ENCODE peak calls at places on chromosomes 5 and 9, in eight cellular contexts. I is effector memory CD4-positive, alpha-beta T cell; F is SJCRH30; E is heart right ventricle; U is A673; Z is hepatocyte; L is colonic mucosa; J is breast epithelium. P is an unnamed sample. For H3K4me1, the result is how much of the 10 kb centered on the place peaks cover.

GRCh38 chr5:56896761-56897160 is 12.6 kb upstream of the SETD9 start:
- DNase-seq in E (no peak), F (no peak), L (no peak), I (no peak), J (no peak), U (no peak), Z (no peak), P (no peak)

GRCh38 chr9:109975574-109976327 is 195.8 kb downstream of the PALM2AKAP2 start:
- DNase-seq in F (no peak), E (no peak), I (no peak), Z (no peak), J (peak), L (no peak), U (no peak), P (no peak)

GRCh38 chr5:96338624-96339023 is 94.4 kb downstream of the PCSK1 start:
- DNase-seq in U (no peak), I (no peak), L (peak), J (peak), Z (peak), E (no peak), F (no peak), P (peak)

GRCh38 chr5:77266291-77266690 is 55.8 kb downstream of the PDE8B start:
- DNase-seq in Z (no peak), I (no peak), E (no peak), F (peak), J (no peak), U (no peak), L (no peak), P (no peak)

GRCh38 chr9:129549684-129550083 is 71.2 kb downstream of the C9orf50 start:
- DNase-seq in L (no peak), Z (no peak), F (no peak), E (peak), U (no peak), I (no peak), J (no peak), P (peak)

GRCh38 chr9:88590558-88591146 is 55.7 kb downstream of the NXNL2 start:
- DNase-seq in U (peak), Z (no peak), J (no peak), L (no peak), E (no peak), I (no peak), F (no peak), P (no peak)

GRCh38 chr9:115883467-115884329 is 269.9 kb upstream of the PAPPA start:
- DNase-seq in L (peak), Z (peak), J (peak), U (peak), I (no peak), E (no peak), F (peak), P (no peak)

GRCh38 chr5:147479949-147480348 is 29.9 kb downstream of the DPYSL3 start:
- DNase-seq in E (no peak), F (no peak), U (no peak), L (no peak), I (no peak), J (no peak), Z (no peak), P (no peak)

GRCh38 chr5:16625116-16625515 is 8.3 kb upstream of the RETREG1 start:
- DNase-seq in E (no peak), I (no peak), J (no peak), U (no peak), F (no peak), Z (no peak), L (no peak), P (no peak)

GRCh38 chr5:141354900-141355469 is at the start of gene PCDHGA4:
- DNase-seq in U (no peak), L (no peak), Z (no peak), I (no peak), F (no peak), E (no peak), J (no peak), P (no peak)

GRCh38 chr9:17614246-17614645 is 35.4 kb downstream of the SH3GL2 start:
- DNase-seq in F (no peak), U (no peak), E (no peak), L (no peak), J (no peak), Z (no peak), I (no peak), P (no peak)

GRCh38 chr5:317086-317811 is 4.3 kb upstream of the AHRR start:
- DNase-seq in E (peak), Z (peak), J (no peak), F (peak), U (peak), L (peak), I (no peak), P (no peak)

GRCh38 chr9:29928072-29928471 is 2354.8 kb upstream of the C9orf72 start:
- DNase-seq in U (no peak), Z (no peak), E (no peak), L (no peak), F (no peak), I (no peak), J (no peak), P (no peak)

GRCh38 chr9:104074876-104075275 is 19.2 kb upstream of the SMC2 start:
- DNase-seq in J (no peak), Z (peak), F (no peak), E (no peak), L (no peak), I (no peak), U (no peak), P (no peak)

GRCh38 chr5:117701067-117701466 is 1126.4 kb upstream of the SEMA6A start:
- DNase-seq in U (no peak), Z (no peak), J (no peak), I (no peak), L (no peak), E (no peak), F (no peak), P (no peak)

GRCh38 chr5:52786937-52787599 is 648 bp upstream of the ITGA1 start:
- DNase-seq in J (no peak), U (peak), I (no peak), Z (peak), F (peak), L (peak), E (no peak), P (no peak)

GRCh38 chr5:107425541-107426031 is 245.2 kb downstream of the EFNA5 start:
- DNase-seq in Z (no peak), U (peak), F (peak), I (no peak), E (no peak), J (peak), L (no peak), P (no peak)

GRCh38 chr5:132365213-132365612 is 4.3 kb upstream of the SLC22A5 start:
- DNase-seq in E (no peak), F (peak), L (no peak), I (no peak), J (no peak), U (no peak), Z (peak), P (no peak)

GRCh38 chr9:14315754-14316573 is 2.0 kb upstream of the NFIB start:
- DNase-seq in I (no peak), U (no peak), F (peak), L (peak), Z (peak), E (peak), J (no peak), P (peak)

GRCh38 chr5:76252437-76252836 is 150.6 kb upstream of the IQGAP2 start:
- DNase-seq in Z (no peak), L (no peak), J (no peak), U (no peak), I (no peak), E (no peak), F (no peak), P (no peak)

GRCh38 chr9:99870126-99870525 is 36.3 kb upstream of the STX17 start:
- DNase-seq in I (no peak), Z (no peak), U (no peak), E (no peak), J (no peak), F (no peak), L (no peak), P (no peak)

GRCh38 chr9:129756191-129756590 is 3.3 kb upstream of the PTGES start:
- DNase-seq in I (no peak), Z (no peak), L (no peak), J (no peak), E (no peak), F (no peak), U (no peak), P (no peak)

GRCh38 chr9:120366646-120367019 is 213.3 kb downstream of the CDK5RAP2 start:
- DNase-seq in F (peak), I (no peak), E (no peak), Z (peak), J (no peak), L (no peak), U (peak), P (no peak)

GRCh38 chr5:54915466-54916027 is 69.8 kb downstream of the ESM1 start:
- DNase-seq in E (no peak), I (no peak), J (no peak), L (no peak), U (no peak), Z (no peak), F (no peak), P (no peak)

GRCh38 chr5:56273376-56274005 is 40.4 kb upstream of the ANKRD55 start:
- DNase-seq in E (no peak), L (no peak), I (no peak), J (no peak), Z (no peak), U (no peak), F (no peak), P (no peak)

GRCh38 chr5:177429248-177430045 is 3.0 kb downstream of the GRK6 start:
- DNase-seq in L (peak), J (no peak), Z (no peak), I (peak), E (peak), U (no peak), F (no peak), P (peak)

GRCh38 chr5:90871356-90871755 is 312.8 kb downstream of the ADGRV1 start:
- DNase-seq in J (no peak), L (no peak), E (no peak), U (no peak), I (no peak), Z (no peak), F (no peak), P (no peak)

GRCh38 chr9:82284758-82285157 is 296.2 kb downstream of the SPATA31D1 start:
- DNase-seq in I (no peak), L (no peak), E (no peak), U (no peak), Z (no peak), F (no peak), J (no peak), P (no peak)

GRCh38 chr9:117643288-117643654 is 60.9 kb upstream of the TLR4 start:
- DNase-seq in E (no peak), Z (no peak), J (no peak), U (no peak), I (no peak), F (no peak), L (no peak), P (no peak)

GRCh38 chr9:70291446-70291845 is 32.7 kb downstream of the SMC5 start:
- DNase-seq in Z (no peak), L (no peak), E (no peak), U (no peak), I (no peak), J (no peak), F (no peak), P (no peak)

DNA sequence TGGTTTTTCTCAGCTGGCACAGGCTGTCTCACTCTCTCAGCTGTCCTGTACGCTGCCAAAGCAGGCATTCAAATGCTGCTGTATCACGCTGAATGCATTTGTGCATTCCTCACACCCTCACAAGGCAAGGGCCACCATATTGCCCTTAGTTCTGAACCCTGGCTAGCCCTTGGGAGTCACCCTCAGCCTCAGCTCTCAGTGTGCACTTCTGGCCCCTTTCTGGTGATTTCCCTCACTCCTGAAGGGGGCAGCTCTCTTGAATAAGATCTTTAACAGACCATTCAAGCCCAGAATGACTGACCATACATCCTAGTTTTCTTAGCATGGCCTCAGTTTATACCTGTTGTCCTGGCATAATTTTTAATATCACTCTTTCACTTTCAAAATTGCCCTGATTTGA is 84.3 kb downstream of the HTR1A start:
- DNase-seq in I (no peak), U (no peak), E (no peak), F (no peak), Z (no peak), J (no peak), L (no peak), P (no peak)
- H3K4me3 ChIP-seq in I (no peak), U (no peak), E (no peak), F (no peak), Z (no peak), J (no peak), L (no peak), P (no peak)

GRCh38 chr5:39074009-39074886 is at the start of gene RICTOR:
- DNase-seq in F (peak), I (peak), J (peak), Z (peak), L (peak), E (peak), U (peak), P (peak)

GRCh38 chr5:39073759-39074008 is 515 bp downstream of the RICTOR start:
- DNase-seq in U (no peak), J (no peak), F (peak), I (no peak), E (no peak), Z (no peak), L (no peak), P (no peak)

GRCh38 chr5:39076101-39076756 is 2.0 kb upstream of the RICTOR start:
- DNase-seq in I (no peak), Z (no peak), E (no peak), J (no peak), F (no peak), L (no peak), U (no peak), P (no peak)

GRCh38 chr5:39079147-39079546 is 4.9 kb upstream of the RICTOR start:
- DNase-seq in E (no peak), U (no peak), J (no peak), L (no peak), F (no peak), Z (no peak), I (no peak), P (no peak)

DNA sequence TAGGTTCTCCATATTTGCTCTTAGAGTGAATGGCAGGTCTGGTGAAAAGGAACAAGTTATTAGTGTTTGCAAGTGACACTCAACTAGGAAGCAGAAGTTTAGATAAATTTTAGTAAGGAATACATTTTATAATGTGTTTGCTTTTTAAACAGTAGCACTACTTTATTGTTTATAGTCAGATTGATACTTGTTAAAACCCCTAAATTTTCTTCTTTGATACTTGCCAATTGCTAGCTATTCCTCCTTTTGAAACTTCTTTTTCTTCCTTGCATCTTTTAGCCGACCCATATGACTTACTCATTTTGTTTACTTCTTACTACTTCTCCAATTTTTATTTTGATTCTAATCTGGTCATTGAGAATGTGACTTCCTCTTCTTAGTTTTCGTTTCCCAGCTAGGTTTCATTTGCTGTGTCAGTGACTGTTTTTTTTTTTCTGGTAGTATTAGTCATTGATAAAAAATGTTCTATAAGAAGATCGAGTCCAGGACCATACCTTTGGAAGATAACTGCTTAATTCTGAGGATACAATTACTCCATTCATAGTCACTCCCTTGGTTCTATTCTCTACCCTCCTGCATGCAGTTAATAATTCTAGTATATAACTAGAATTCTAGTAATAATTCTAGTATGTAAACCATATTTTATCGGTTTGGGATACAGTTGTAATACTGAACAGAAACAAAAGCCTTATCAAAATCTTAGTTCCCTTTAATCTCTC is 2.7 kb upstream of the RICTOR start:
- DNase-seq in F (no peak), U (no peak), Z (no peak), I (no peak), E (no peak), J (no peak), L (no peak), P (no peak)
- H3K27ac ChIP-seq in F (no peak), U (no peak), Z (no peak), I (no peak), E (peak), J (no peak), L (peak), P (no peak)

DNA sequence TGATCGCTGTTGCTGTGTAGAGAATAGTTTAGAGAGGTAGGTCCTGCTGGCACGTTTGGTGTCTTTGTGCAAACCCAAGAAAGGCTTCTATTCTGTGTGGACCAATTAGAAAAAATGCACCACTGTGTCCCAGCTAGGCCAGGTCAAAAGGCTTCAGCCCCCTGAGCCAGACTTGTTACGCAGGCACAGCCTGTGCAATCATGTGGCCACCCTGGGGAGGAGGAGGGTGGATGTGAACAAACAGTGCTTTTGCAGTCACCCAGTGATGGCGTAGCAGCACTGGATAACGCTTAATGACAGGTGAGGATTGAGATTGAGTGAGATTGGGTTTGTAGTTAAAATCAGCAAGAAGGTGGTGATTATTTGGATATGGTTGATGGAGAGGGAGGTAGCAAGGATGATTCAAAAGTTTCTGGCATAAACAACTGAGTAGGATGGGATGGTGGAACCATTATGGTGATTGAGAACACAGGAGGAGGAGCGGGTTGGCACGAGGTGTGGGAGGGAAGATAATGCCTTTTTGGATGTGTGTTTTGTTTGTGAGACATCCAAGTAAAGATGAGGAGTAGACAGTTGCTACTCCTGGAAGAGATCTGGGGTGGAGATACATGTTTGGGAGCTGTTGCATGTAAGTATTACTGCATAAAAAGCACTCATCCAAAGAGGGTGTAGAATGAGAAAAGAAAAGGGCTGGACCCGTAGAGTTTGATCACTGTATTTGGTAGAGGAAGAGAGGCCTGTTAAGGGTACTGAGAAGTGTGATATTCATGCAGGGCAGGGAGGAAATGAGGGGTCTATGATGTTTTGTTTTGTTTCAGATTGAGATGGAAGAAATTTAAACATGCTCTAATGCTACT is 6.7 kb downstream of the GCNT1 start:
- DNase-seq in U (no peak), L (no peak), I (no peak), J (no peak), Z (no peak), F (no peak), E (no peak), P (no peak)
- H3K4me1 ChIP-seq in U (under half), L (under half), I (under half), J (under half), Z (under half), F (under half), E (under half), P (under half)

DNA sequence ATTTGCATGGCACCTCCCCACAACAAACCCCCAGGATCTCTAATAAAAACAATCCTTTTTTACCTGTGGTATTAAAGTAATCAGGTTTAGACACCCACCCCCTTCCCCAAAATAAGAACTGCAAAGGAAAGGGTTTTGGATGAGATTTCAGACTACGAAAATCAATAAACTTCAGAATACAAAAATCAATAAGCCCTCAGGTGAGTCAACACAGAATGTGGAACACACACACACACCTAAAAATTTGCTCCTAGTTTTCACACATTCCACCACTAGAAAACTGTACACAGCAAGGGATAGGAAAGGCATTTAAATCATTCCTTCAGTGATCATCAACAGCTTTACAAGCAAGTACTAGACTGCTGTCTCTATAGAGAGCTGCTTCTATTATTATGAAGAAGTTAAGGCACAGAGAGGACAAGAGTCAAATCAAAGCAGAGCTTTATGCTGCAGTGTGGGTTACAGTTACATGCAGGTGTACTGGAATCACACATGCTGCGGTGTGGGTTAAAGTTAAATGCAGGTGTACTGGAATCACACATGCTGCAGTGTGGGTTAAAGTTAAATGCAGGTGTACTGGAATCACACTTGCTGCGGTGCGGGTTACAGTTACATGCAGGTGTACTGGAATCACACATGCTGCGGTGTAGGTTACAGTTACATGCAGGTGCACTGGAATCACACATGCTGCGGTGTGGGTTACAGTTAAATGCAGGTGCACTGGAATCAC is 36.3 kb downstream of the PFDN1 start:
- DNase-seq in E (no peak), J (no peak), F (no peak), I (no peak), Z (no peak), U (no peak), L (no peak), P (no peak)
- H3K4me3 ChIP-seq in E (no peak), J (no peak), F (no peak), I (peak), Z (no peak), U (no peak), L (no peak), P (no peak)

P was measured in ascending aorta.